ENCODE peak calls at places on chromosomes 1 and 21, in five cellular contexts. L, U, D, C and G are unnamed samples.

GRCh38 chr1:164576311-164577271 is 17.6 kb downstream of the PBX1 start:
- DNase-seq in L (peak; percentile 41), U (peak; percentile 19), D (peak; percentile 49), C (no peak), G (peak; percentile 49)

GRCh38 chr1:227429447-227430359 is 111.4 kb upstream of the CDC42BPA start:
- DNase-seq in L (no peak), U (no peak), D (no peak), C (no peak), G (peak; percentile 58)

GRCh38 chr1:53293123-53293522 is 34.7 kb downstream of the LRP8 start:
- DNase-seq in L (no peak), U (no peak), D (peak; percentile 51), C (no peak), G (no peak)

GRCh38 chr1:29709711-29710169 is 473.4 kb downstream of the PTPRU start:
- DNase-seq in L (no peak), U (no peak), D (no peak), C (peak; percentile 61), G (no peak)

GRCh38 chr1:46522184-46522968 is 29.1 kb downstream of the KNCN start:
- DNase-seq in L (no peak), U (peak; percentile 14), D (peak; percentile 52), C (peak; percentile 46), G (no peak)

GRCh38 chr1:219761208-219761860 is 148.4 kb upstream of the ZC3H11B start:
- DNase-seq in L (no peak), U (no peak), D (no peak), C (no peak), G (no peak)

GRCh38 chr1:52288286-52288685 is 77.7 kb downstream of the CC2D1B start:
- DNase-seq in L (no peak), U (no peak), D (no peak), C (no peak), G (no peak)

GRCh38 chr21:29748391-29749167 is 191.2 kb downstream of the GRIK1 start:
- DNase-seq in L (no peak), U (peak; percentile 81), D (no peak), C (no peak), G (no peak)

GRCh38 chr1:76266762-76267161 is 192.2 kb downstream of the ST6GALNAC3 start:
- DNase-seq in L (no peak), U (no peak), D (no peak), C (no peak), G (no peak)

GRCh38 chr1:81377406-81377805 is 423.3 kb upstream of the ADGRL2 start:
- DNase-seq in L (no peak), U (no peak), D (no peak), C (no peak), G (no peak)

GRCh38 chr1:232450626-232451025 is 179.3 kb downstream of the SIPA1L2 start:
- DNase-seq in L (no peak), U (no peak), D (no peak), C (no peak), G (no peak)

GRCh38 chr1:55285849-55286248 is 70.7 kb upstream of the USP24 start:
- DNase-seq in L (no peak), U (no peak), D (no peak), C (no peak), G (no peak)

GRCh38 chr1:97603776-97604175 is 317.1 kb downstream of the DPYD start:
- DNase-seq in L (no peak), U (peak; percentile 7), D (no peak), C (no peak), G (no peak)

GRCh38 chr1:6535214-6535613 is 19.1 kb downstream of the NOL9 start:
- DNase-seq in L (no peak), U (no peak), D (no peak), C (no peak), G (no peak)

GRCh38 chr1:236128646-236129178 is 13.6 kb upstream of the GPR137B start:
- DNase-seq in L (no peak), U (peak; percentile 17), D (no peak), C (no peak), G (no peak)

GRCh38 chr1:193131266-193131860 is 9.5 kb downstream of the CDC73 start:
- DNase-seq in L (no peak), U (no peak), D (no peak), C (no peak), G (no peak)

GRCh38 chr1:112267929-112268328 is 128.1 kb upstream of the CTTNBP2NL start:
- DNase-seq in L (peak; percentile 73), U (no peak), D (peak; percentile 54), C (no peak), G (peak; percentile 38)

GRCh38 chr1:242017580-242018233 is 18.8 kb upstream of the MAP1LC3C start:
- DNase-seq in L (peak; percentile 38), U (peak; percentile 69), D (peak; percentile 42), C (peak; percentile 31), G (peak; percentile 44)

GRCh38 chr1:115492019-115492595 is 149.7 kb upstream of the VANGL1 start:
- DNase-seq in L (no peak), U (no peak), D (no peak), C (no peak), G (no peak)

GRCh38 chr21:43191971-43192370 is 23.2 kb downstream of the CRYAA start:
- DNase-seq in L (no peak), U (no peak), D (no peak), C (no peak), G (no peak)